ENCODE peak calls at places on chromosomes 3 and 15, in nine cellular contexts. R, O, C, I, U, Y, T, L and W are unnamed samples.

GRCh38 chr3:69385723-69386483 is at the start of gene FRMD4B:
- DNase-seq in R (peak; percentile 22), O (no peak), C (peak; percentile 8), I (no peak), U (peak; percentile 8), Y (peak; percentile 78), T (no peak), L (peak; percentile 52), W (peak; percentile 77)

GRCh38 chr3:25151497-25151896 is 276.6 kb upstream of the RARB start:
- DNase-seq in R (no peak), O (no peak), C (no peak), I (no peak), U (peak; percentile 32), Y (no peak), T (no peak), L (no peak), W (peak; percentile 66)

GRCh38 chr15:95174880-95175279 is 943.5 kb downstream of the MCTP2 start:
- DNase-seq in R (peak; percentile 3), O (no peak), C (peak; percentile 43), I (no peak), U (peak; percentile 68), Y (no peak), T (no peak), L (no peak), W (peak; percentile 90)

GRCh38 chr3:120148187-120148954 is 54.1 kb upstream of the GSK3B start:
- DNase-seq in R (no peak), O (no peak), C (no peak), I (no peak), U (no peak), Y (peak; percentile 78), T (no peak), L (no peak), W (no peak)

GRCh38 chr15:42375941-42376340 is 16.6 kb downstream of the CAPN3 start:
- DNase-seq in R (no peak), O (no peak), C (no peak), I (no peak), U (no peak), Y (no peak), T (no peak), L (no peak), W (no peak)

GRCh38 chr15:29550834-29551465 is 271.3 kb downstream of the TJP1 start:
- DNase-seq in R (no peak), O (no peak), C (no peak), I (no peak), U (no peak), Y (no peak), T (no peak), L (no peak), W (no peak)

GRCh38 chr3:155064920-155065319 is 15.2 kb upstream of the MME start:
- DNase-seq in R (peak; percentile 65), O (no peak), C (no peak), I (no peak), U (no peak), Y (no peak), T (no peak), L (no peak), W (peak; percentile 32)

GRCh38 chr3:115975353-115975752 is 352.0 kb downstream of the GAP43 start:
- DNase-seq in R (peak; percentile 88), O (no peak), C (peak; percentile 69), I (peak; percentile 91), U (peak; percentile 94), Y (no peak), T (no peak), L (no peak), W (peak; percentile 61)

GRCh38 chr3:23726811-23727548 is 78.8 kb upstream of the UBE2E1 start:
- DNase-seq in R (no peak), O (no peak), C (no peak), I (no peak), U (no peak), Y (no peak), T (no peak), L (no peak), W (no peak)

GRCh38 chr15:101813803-101814534 is 2.0 kb downstream of the OR4F15 start:
- DNase-seq in R (peak; percentile 84), O (no peak), C (no peak), I (peak; percentile 88), U (peak; percentile 46), Y (no peak), T (no peak), L (no peak), W (peak; percentile 91)

GRCh38 chr3:152426393-152426792 is 157.7 kb downstream of the MBNL1 start:
- DNase-seq in R (no peak), O (no peak), C (no peak), I (no peak), U (no peak), Y (no peak), T (no peak), L (no peak), W (no peak)

GRCh38 chr15:76994001-76994400 is 925 bp upstream of the PSTPIP1 start:
- DNase-seq in R (no peak), O (no peak), C (peak; percentile 45), I (no peak), U (no peak), Y (no peak), T (no peak), L (no peak), W (no peak)

DNA sequence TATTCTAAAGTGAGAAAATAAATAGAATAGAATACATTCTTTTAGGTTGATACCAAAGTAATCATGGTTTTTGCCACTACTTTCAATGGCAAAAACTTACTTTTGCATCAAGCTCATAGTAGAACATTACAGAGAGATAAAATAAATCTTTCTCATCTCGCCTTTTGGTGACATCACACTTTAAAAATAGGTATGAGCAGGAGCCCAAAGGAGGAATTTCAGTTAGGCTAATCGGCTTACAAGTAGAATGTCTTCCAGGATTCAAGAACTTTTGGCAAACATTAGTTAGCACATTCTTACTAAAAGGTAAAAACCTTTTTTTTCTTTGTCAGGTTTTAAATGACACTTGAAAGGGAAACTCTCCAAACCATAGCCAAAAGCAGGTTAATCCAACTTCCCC is 59.7 kb upstream of the CMSS1 start:
- DNase-seq in R (no peak), O (no peak), C (no peak), I (no peak), U (no peak), Y (no peak), T (no peak), L (no peak), W (no peak)
- H3K4me1 ChIP-seq in R (peaks cover 11% of the 10 kb centered on the region), O (peaks cover 2% of the 10 kb centered on the region), C (peaks cover 4% of the 10 kb centered on the region), I (peaks cover 7% of the 10 kb centered on the region), U (peaks cover 8% of the 10 kb centered on the region), Y (no peaks in the 10 kb centered on the region), T (no peaks in the 10 kb centered on the region), L (no peaks in the 10 kb centered on the region), W (peaks cover 40% of the 10 kb centered on the region)

DNA sequence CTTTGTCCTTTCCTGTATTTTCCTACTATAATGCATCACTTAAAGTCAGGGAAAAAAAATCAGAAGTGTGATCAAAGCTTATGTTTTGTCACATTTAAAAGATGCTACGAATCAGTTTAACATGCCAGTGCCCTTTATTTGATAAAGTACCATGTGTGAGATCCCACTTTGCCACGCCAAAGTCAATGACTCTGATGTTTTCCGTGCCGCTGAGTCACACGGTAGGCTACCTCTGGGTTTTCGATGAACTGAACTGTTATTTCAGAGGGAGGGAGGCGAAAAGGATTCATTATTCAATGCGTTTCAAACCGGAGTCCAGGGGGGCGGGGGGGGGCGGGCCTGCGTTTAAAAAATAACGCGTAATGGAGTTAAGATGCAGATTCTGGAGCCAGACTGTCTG is 203.0 kb downstream of the ABHD5 start:
- DNase-seq in R (peak; percentile 3), O (no peak), C (no peak), I (no peak), U (peak; percentile 20), Y (no peak), T (no peak), L (no peak), W (peak; percentile 44)
- H3K9ac ChIP-seq in R (peak overlapping the region; percentile 91), O (no peak overlapping the region), C (no peak overlapping the region), I (no peak overlapping the region), U (peak overlapping the region; percentile 79), Y (no peak overlapping the region), T (peak overlapping the region; percentile 78), L (no peak overlapping the region), W (peak overlapping the region; percentile 82)

GRCh38 chr3:113844622-113845222 is 6.1 kb downstream of the GRAMD1C start:
- DNase-seq in R (peak; percentile 46), O (peak; percentile 39), C (peak; percentile 78), I (peak; percentile 40), U (peak; percentile 23), Y (no peak), T (no peak), L (no peak), W (peak; percentile 76)

GRCh38 chr3:113847243-113847642 is 8.7 kb downstream of the GRAMD1C start:
- DNase-seq in R (no peak), O (no peak), C (no peak), I (no peak), U (no peak), Y (no peak), T (no peak), L (peak; percentile 25), W (no peak)

DNA sequence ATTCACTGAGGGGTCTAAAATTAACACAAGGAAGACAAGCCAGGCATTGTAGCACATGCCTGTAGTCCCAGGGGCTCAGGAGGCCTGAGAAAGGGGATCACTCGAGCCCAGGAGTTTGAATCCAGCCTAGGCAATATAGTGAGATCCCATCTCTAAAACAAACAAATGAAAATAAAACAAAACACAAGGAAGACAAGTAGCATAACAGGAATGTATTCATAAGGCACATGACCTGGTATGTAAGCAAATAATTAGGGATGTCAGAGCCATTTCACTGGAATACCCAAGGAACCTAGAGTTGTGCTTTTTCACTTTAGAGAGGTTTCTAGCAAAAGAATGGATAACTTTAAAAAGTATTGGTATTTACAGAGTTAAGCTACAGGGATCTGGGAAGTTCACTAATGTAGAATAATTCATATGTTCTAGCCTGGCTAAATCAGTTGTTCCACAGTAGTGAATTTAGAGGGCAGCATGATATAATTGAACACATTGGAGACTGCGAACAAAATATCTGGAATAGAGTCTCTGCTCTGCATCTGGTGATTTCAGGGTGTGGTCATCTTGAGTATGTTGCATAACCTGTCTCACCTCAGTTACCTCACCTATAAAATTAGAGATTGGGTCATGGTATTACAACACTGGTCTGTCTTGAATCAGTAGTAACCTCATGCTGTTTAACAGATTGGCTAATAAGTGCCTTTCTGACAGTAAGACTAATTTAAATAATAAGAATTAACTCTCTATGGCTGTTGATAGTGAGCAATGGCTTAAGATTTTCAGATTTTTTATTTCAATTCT is 9.3 kb downstream of the GRAMD1C start:
- DNase-seq in R (no peak), O (no peak), C (peak; percentile 81), I (no peak), U (no peak), Y (no peak), T (no peak), L (no peak), W (no peak)
- H3K4me3 ChIP-seq in R (no peak overlapping the region), O (no peak overlapping the region), C (peak overlapping the region; percentile 10), I (no peak overlapping the region), U (no peak overlapping the region), Y (no peak overlapping the region), T (no peak overlapping the region), L (no peak overlapping the region), W (no peak overlapping the region)

DNA sequence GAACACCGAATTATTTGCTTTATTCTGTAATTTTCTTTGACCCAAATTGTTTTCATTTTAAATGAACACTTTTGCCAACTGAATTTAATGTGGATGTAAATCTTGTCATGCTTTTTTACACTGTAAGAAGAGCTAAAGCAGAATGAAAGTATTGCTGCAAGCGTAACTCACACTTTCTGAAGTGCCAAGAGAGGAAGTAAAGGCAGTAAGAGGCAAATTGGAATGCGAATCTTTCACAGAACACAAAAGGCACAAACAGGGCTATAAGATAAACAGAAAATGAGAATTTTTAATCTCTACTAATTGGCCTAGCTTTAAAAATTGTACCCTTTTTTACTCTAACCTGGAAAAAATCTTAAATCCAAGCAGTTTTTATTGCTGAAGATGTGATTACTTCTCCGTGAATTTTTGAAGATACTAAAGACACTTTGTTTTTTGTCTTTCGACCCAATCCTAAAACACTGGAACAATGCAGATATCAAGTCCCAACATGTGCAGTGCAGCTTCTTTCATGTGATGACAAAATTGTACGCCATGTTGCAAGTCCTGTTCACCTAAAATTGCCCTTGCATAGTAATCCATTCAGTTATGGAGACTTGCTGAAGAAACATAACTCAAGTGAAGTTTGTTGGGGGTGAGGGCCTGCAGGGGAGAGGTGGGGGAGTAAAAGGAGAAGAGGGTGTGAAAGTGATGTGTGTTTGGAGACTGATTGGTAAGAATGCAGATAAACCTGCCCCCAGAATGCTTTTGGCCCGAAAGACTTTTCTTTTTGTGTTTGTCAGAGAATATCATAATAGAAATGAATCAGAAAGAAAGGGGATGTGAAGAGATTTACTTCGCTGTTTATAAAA is 1.4 kb downstream of the ARID3B start:
- DNase-seq in R (no peak), O (no peak), C (no peak), I (no peak), U (no peak), Y (no peak), T (no peak), L (no peak), W (no peak)
- H3K4me1 ChIP-seq in R (peaks cover 17% of the 10 kb centered on the region), O (peaks cover 2% of the 10 kb centered on the region), C (peaks cover 46% of the 10 kb centered on the region), I (peaks cover 6% of the 10 kb centered on the region), U (peaks cover 20% of the 10 kb centered on the region), Y (peaks cover 63% of the 10 kb centered on the region), T (peaks cover 9% of the 10 kb centered on the region), L (peaks cover 22% of the 10 kb centered on the region), W (peaks cover 35% of the 10 kb centered on the region)